ENCODE peak calls at places on chromosomes 16 and 17, in six cellular contexts. T is Peyer's patch, M is esophagus squamous epithelium, W is NT2/D1, O is HCT116, Z is mammary epithelial cell. E is an unnamed sample.

GRCh38 chr17:45366691-45367090 is 49.9 kb upstream of the MAP3K14 start:
- DNase-seq in W (no peak), Z (no peak), T (peak; percentile 21), M (no peak), O (no peak), E (no peak)

GRCh38 chr16:27700596-27700995 is 150.7 kb downstream of the KATNIP start:
- DNase-seq in Z (no peak), M (no peak), O (no peak), W (no peak), T (peak; percentile 38), E (no peak)

GRCh38 chr17:57368637-57369336 is 112.5 kb downstream of the MSI2 start:
- DNase-seq in Z (peak; percentile 6), T (no peak), W (no peak), O (no peak), M (no peak), E (no peak)

GRCh38 chr17:37405955-37406634 is 541 bp downstream of the ACACA start:
- DNase-seq in W (no peak), T (no peak), M (no peak), O (no peak), Z (peak; percentile 22), E (no peak)

GRCh38 chr17:57288753-57289121 is 32.4 kb downstream of the MSI2 start:
- DNase-seq in T (no peak), O (no peak), W (no peak), Z (no peak), M (no peak), E (no peak)

GRCh38 chr17:71780596-71780995 is 340.2 kb upstream of the SOX9 start:
- DNase-seq in M (no peak), Z (no peak), T (no peak), O (no peak), W (no peak), E (no peak)

GRCh38 chr16:27374794-27375499 is 27.0 kb upstream of the IL21R start:
- DNase-seq in M (no peak), T (peak; percentile 68), Z (peak; percentile 72), W (peak; percentile 94), O (peak; percentile 94), E (peak; percentile 91)

GRCh38 chr16:86517652-86518258 is 7.4 kb downstream of the FOXF1 start:
- DNase-seq in Z (peak; percentile 27), O (peak; percentile 51), M (no peak), T (peak; percentile 76), W (no peak), E (no peak)

GRCh38 chr16:2740476-2740875 is 12.0 kb upstream of the SRRM2 start:
- DNase-seq in Z (no peak), O (no peak), T (no peak), W (no peak), M (no peak), E (no peak)

GRCh38 chr16:69830534-69831211 is 68.5 kb downstream of the WWP2 start:
- DNase-seq in W (no peak), M (no peak), T (no peak), Z (no peak), O (no peak), E (no peak)

GRCh38 chr17:34146440-34147043 is 108.5 kb upstream of the CCL2 start:
- DNase-seq in Z (no peak), T (peak; percentile 69), M (no peak), O (no peak), W (peak; percentile 32), E (no peak)

GRCh38 chr17:80171681-80172080 is 1.9 kb downstream of the CARD14 start:
- DNase-seq in M (no peak), O (no peak), T (no peak), Z (no peak), W (no peak), E (no peak)

GRCh38 chr17:2212328-2212981 is 91.1 kb downstream of the SMG6 start:
- DNase-seq in Z (no peak), O (no peak), T (peak; percentile 60), W (no peak), M (no peak), E (no peak)

GRCh38 chr17:35245196-35245486 is 2.3 kb downstream of the SLFN5 start:
- DNase-seq in Z (peak; percentile 92), M (no peak), W (no peak), O (peak; percentile 68), T (no peak), E (no peak)

GRCh38 chr16:68047987-68048386 is 24.9 kb downstream of the DUS2 start:
- DNase-seq in W (no peak), T (no peak), O (no peak), M (no peak), Z (no peak), E (no peak)

GRCh38 chr17:74962622-74963394 is 9.8 kb downstream of the HID1 start:
- DNase-seq in M (no peak), W (no peak), T (no peak), O (no peak), Z (no peak), E (no peak)

GRCh38 chr16:89601906-89602272 is 11.6 kb upstream of the DPEP1 start:
- DNase-seq in T (no peak), M (no peak), Z (no peak), W (no peak), O (no peak), E (no peak)

GRCh38 chr17:27581016-27581415 is 50.0 kb upstream of the LGALS9 start:
- DNase-seq in T (no peak), O (no peak), Z (no peak), W (no peak), M (no peak), E (no peak)

GRCh38 chr16:51734220-51734619 is 583.1 kb upstream of the SALL1 start:
- DNase-seq in O (no peak), T (no peak), M (no peak), Z (no peak), W (no peak), E (no peak)

GRCh38 chr16:85428168-85428898 is 184.8 kb upstream of the GSE1 start:
- DNase-seq in T (peak; percentile 84), W (no peak), O (peak; percentile 38), Z (no peak), M (no peak), E (no peak)

GRCh38 chr17:55496094-55496881 is 15.0 kb downstream of the SMIM36 start:
- DNase-seq in M (no peak), Z (peak; percentile 67), W (no peak), T (peak; percentile 56), O (no peak), E (no peak)

GRCh38 chr17:72494576-72494975 is 373.8 kb downstream of the SOX9 start:
- DNase-seq in O (no peak), M (no peak), Z (no peak), W (no peak), T (no peak), E (no peak)

GRCh38 chr16:48612621-48613020 is 2.6 kb upstream of the N4BP1 start:
- DNase-seq in W (no peak), Z (no peak), T (no peak), O (no peak), M (no peak), E (no peak)

GRCh38 chr17:20157078-20157360 is 147.9 kb downstream of the SPECC1 start:
- DNase-seq in T (peak; percentile 50), M (no peak), O (no peak), Z (no peak), W (no peak), E (no peak)

GRCh38 chr16:68236804-68237242 is 896 bp upstream of the ESRP2 start:
- DNase-seq in O (no peak), W (no peak), M (no peak), T (peak; percentile 50), Z (no peak), E (no peak)

DNA sequence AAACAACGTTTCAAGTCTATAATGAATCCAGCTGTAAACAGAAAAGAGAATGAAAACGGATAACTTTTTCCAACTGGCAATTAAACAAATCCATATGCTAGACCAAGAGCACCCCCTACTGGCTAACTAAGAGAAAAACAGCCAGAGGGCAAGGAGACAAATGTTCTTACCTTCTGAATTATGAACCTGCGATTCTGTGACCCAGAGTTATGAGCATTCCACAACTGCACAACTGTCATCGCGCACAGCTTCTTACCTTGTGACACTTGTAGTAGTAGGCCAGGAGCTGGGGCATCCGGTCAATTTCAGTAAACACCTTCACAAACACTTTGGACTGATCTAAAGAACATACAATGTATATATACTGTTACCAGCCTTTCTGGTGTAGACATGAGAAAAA is 18.6 kb downstream of the COG7 start:
- DNase-seq in Z (peak; percentile 56), W (peak; percentile 63), O (peak; percentile 59), T (no peak), M (no peak), E (no peak)
- H3K36me3 ChIP-seq in Z (peaks cover 6% of the 10 kb centered on the region), W (peaks cover 39% of the 10 kb centered on the region), O (peaks cover 17% of the 10 kb centered on the region), T (no peaks in the 10 kb centered on the region), M (peaks cover 91% of the 10 kb centered on the region), E (no peaks in the 10 kb centered on the region)

GRCh38 chr17:82630212-82630611 is 18.0 kb downstream of the WDR45B start:
- DNase-seq in M (no peak), T (no peak), O (no peak), W (no peak), Z (no peak), E (no peak)
- H3K36me3 ChIP-seq in M (peaks cover 97% of the 10 kb centered on the region), T (no peaks in the 10 kb centered on the region), O (peaks cover 59% of the 10 kb centered on the region), W (peaks cover 89% of the 10 kb centered on the region), Z (peaks cover 29% of the 10 kb centered on the region), E (peaks cover 9% of the 10 kb centered on the region)

GRCh38 chr17:77606146-77606864 is 352.2 kb upstream of the TNRC6C start:
- DNase-seq in Z (no peak), T (no peak), W (no peak), M (no peak), O (no peak), E (no peak)

GRCh38 chr17:77609553-77610517 is 348.7 kb upstream of the TNRC6C start:
- DNase-seq in Z (no peak), O (no peak), W (no peak), T (peak; percentile 67), M (no peak), E (no peak)

GRCh38 chr17:77606865-77607210 is 351.7 kb upstream of the TNRC6C start:
- DNase-seq in M (no peak), T (no peak), O (no peak), W (no peak), Z (no peak), E (no peak)

GRCh38 chr17:77608431-77608830 is 350.1 kb upstream of the TNRC6C start:
- DNase-seq in T (no peak), O (no peak), W (no peak), M (no peak), Z (no peak), E (no peak)

GRCh38 chr17:77607606-77608005 is 350.9 kb upstream of the TNRC6C start:
- DNase-seq in Z (no peak), M (no peak), O (no peak), W (no peak), T (no peak), E (no peak)
- H3K36me3 ChIP-seq in Z (no peaks in the 10 kb centered on the region), M (no peaks in the 10 kb centered on the region), O (no peaks in the 10 kb centered on the region), W (no peaks in the 10 kb centered on the region), T (no peaks in the 10 kb centered on the region), E (no peaks in the 10 kb centered on the region)

GRCh38 chr16:50644245-50644644 is 36.9 kb downstream of the SNX20 start:
- DNase-seq in Z (no peak), O (no peak), W (no peak), T (no peak), M (no peak), E (no peak)

GRCh38 chr16:50645858-50646257 is 35.3 kb downstream of the SNX20 start:
- DNase-seq in Z (no peak), M (no peak), W (peak; percentile 27), T (no peak), O (no peak), E (no peak)

GRCh38 chr16:50643192-50643591 is 37.9 kb downstream of the SNX20 start:
- DNase-seq in T (no peak), M (no peak), W (no peak), Z (no peak), O (no peak), E (no peak)

GRCh38 chr16:50646345-50646744 is 34.8 kb downstream of the SNX20 start:
- DNase-seq in T (no peak), Z (no peak), W (no peak), O (no peak), M (no peak), E (no peak)

GRCh38 chr16:50644730-50645129 is 36.4 kb downstream of the SNX20 start:
- DNase-seq in W (no peak), Z (peak; percentile 23), M (no peak), O (peak; percentile 19), T (peak; percentile 55), E (no peak)
- H3K36me3 ChIP-seq in W (no peaks in the 10 kb centered on the region), Z (no peaks in the 10 kb centered on the region), M (no peaks in the 10 kb centered on the region), O (no peaks in the 10 kb centered on the region), T (no peaks in the 10 kb centered on the region), E (no peaks in the 10 kb centered on the region)

E was measured in iPS DF 6.9.